ENCODE peak calls at places on chromosome 2, in five cellular contexts. S is WERI-Rb-1, R is AG04450, T is brain microvascular endothelial cell, H is PC-9. W is an unnamed sample.

GRCh38 chr2:30147196-30147714 is 448 bp downstream of the YPEL5 start:
- DNase-seq in S (no peak), R (no peak), T (no peak), H (no peak), W (no peak)

GRCh38 chr2:222088561-222088960 is 210.2 kb downstream of the PAX3 start:
- DNase-seq in S (no peak), R (no peak), T (no peak), H (no peak), W (no peak)

GRCh38 chr2:120654383-120655134 is 81.1 kb upstream of the GLI2 start:
- DNase-seq in S (no peak), R (no peak), T (no peak), H (no peak), W (no peak)

GRCh38 chr2:54966165-54966819 is 84.0 kb downstream of the RTN4 start:
- DNase-seq in S (no peak), R (no peak), T (no peak), H (peak), W (peak)

GRCh38 chr2:161138429-161138828 is 21.8 kb upstream of the TANK start:
- DNase-seq in S (no peak), R (no peak), T (no peak), H (no peak), W (no peak)

GRCh38 chr2:36423172-36423571 is 67.6 kb downstream of the CRIM1 start:
- DNase-seq in S (no peak), R (no peak), T (no peak), H (no peak), W (no peak)

GRCh38 chr2:77054938-77055337 is 467.2 kb downstream of the LRRTM4 start:
- DNase-seq in S (no peak), R (no peak), T (no peak), H (no peak), W (no peak)

GRCh38 chr2:113316085-113316484 is 37.4 kb upstream of the PAX8 start:
- DNase-seq in S (no peak), R (no peak), T (no peak), H (no peak), W (no peak)

GRCh38 chr2:84924173-84925106 is 19.0 kb downstream of the TMSB10 start:
- DNase-seq in S (no peak), R (no peak), T (peak), H (no peak), W (peak)

GRCh38 chr2:177758591-177759371 is 313.8 kb downstream of the PDE11A start:
- DNase-seq in S (peak), R (no peak), T (peak), H (no peak), W (peak)

GRCh38 chr2:70460333-70460732 is 93.3 kb downstream of the TGFA start:
- DNase-seq in S (no peak), R (no peak), T (no peak), H (no peak), W (no peak)

GRCh38 chr2:99765919-99766318 is 276.1 kb upstream of the REV1 start:
- DNase-seq in S (peak), R (no peak), T (no peak), H (no peak), W (peak)

GRCh38 chr2:111705711-111706323 is 178.2 kb downstream of the ANAPC1 start:
- DNase-seq in S (no peak), R (peak), T (peak), H (peak), W (peak)

GRCh38 chr2:66813976-66814375 is 379.1 kb downstream of the MEIS1 start:
- DNase-seq in S (no peak), R (no peak), T (peak), H (no peak), W (no peak)

GRCh38 chr2:66815886-66816285 is 381.0 kb downstream of the MEIS1 start:
- DNase-seq in S (no peak), R (no peak), T (no peak), H (no peak), W (no peak)

GRCh38 chr2:66814916-66815315 is 380.0 kb downstream of the MEIS1 start:
- DNase-seq in S (no peak), R (no peak), T (no peak), H (no peak), W (no peak)

GRCh38 chr2:66813525-66813924 is 378.6 kb downstream of the MEIS1 start:
- DNase-seq in S (no peak), R (no peak), T (no peak), H (no peak), W (no peak)
- TF ChIP-seq CTCF in S (no peak), R (no peak), T (no peak), H (no peak), W (no peak)

DNA sequence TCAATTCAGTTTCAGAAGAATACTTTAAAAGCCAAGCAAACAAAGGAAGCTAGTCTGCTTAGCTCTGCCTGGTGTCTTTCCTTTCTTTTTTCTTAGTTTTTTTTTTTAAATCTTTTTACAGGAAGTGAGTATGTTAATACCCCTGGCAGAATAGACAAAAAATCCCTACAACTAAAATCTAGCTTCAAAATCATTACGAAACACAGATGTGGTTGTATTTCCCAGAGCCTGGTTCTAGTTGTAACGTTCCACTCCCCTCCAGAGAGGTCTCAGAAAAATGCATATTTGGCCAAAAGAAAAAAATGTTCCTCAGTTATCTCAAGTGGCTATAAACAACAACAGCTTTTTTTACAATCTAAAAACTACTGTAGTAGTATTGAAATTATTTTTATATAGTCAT is 202.1 kb upstream of the RND3 start:
- DNase-seq in S (no peak), R (no peak), T (no peak), H (no peak), W (no peak)
- H3K27ac ChIP-seq in S (no peak), R (no peak), T (no peak), H (no peak), W (no peak)

DNA sequence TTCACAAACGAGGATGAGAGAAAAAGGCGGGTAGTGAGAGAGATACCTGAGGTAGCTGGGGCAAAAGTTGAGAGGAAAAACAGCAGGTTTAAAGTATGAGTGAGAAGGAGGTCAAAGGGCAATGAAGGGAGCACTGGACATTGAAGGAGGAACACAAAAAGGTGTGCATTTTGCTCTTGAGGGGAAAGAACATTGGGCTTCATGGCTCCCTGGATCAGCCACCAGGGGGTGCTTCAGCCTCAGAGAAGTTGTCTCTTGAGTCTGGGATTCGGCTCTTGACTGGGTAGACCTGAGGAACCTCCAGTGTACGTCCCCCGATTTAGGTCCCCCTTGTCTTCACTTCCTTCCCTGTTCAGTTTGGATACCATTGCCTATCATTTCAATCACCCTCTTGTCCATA is 128.5 kb downstream of the RAPGEF4 start:
- DNase-seq in S (peak), R (no peak), T (peak), H (peak), W (no peak)
- TF ChIP-seq CTCF in S (peak), R (peak), T (peak), H (peak), W (no peak)

GRCh38 chr2:59701271-59701994 is 852.0 kb downstream of the BCL11A start:
- DNase-seq in S (no peak), R (no peak), T (no peak), H (no peak), W (no peak)
- H3K27ac ChIP-seq in S (no peak), R (no peak), T (no peak), H (no peak), W (no peak)

GRCh38 chr2:168348076-168348475 is 100.7 kb upstream of the STK39 start:
- DNase-seq in S (peak), R (peak), T (peak), H (no peak), W (peak)
- TF ChIP-seq CTCF in S (peak), R (peak), T (peak), H (no peak), W (no peak)

W was measured in RWPE1.